ENCODE peak calls at places on chromosomes 5 and 9, in eight cellular contexts. B is erythroblast; L is heart left ventricle; T is body of pancreas; C is CD4-positive, alpha-beta T cell; R is sciatic nerve; Q is nucleus accumbens; D is GM04503. W is an unnamed sample.

GRCh38 chr9:74573792-74574191 is 76.7 kb downstream of the RORB start:
- DNase-seq in D (no peak), Q (no peak), T (no peak), R (no peak), B (no peak), L (no peak), C (no peak), W (no peak)

GRCh38 chr5:157857821-157858526 is 971 bp downstream of the CLINT1 start:
- DNase-seq in Q (no peak), L (no peak), R (no peak), C (no peak), T (no peak), B (peak), D (no peak), W (no peak)

GRCh38 chr5:137753227-137753985 is 757 bp downstream of the HNRNPA0 start:
- DNase-seq in C (peak), D (no peak), R (peak), B (peak), L (peak), T (peak), Q (peak), W (peak)

GRCh38 chr9:110283736-110284135 is 27.4 kb upstream of the TXN start:
- DNase-seq in C (no peak), D (no peak), B (no peak), T (no peak), Q (no peak), R (no peak), L (no peak), W (no peak)

GRCh38 chr5:19902316-19902934 is 85.6 kb downstream of the CDH18 start:
- DNase-seq in L (no peak), B (no peak), R (no peak), Q (no peak), D (no peak), C (no peak), T (peak), W (no peak)

GRCh38 chr9:104780796-104781395 is 17.0 kb downstream of the NIPSNAP3B start:
- DNase-seq in C (no peak), D (no peak), R (no peak), L (no peak), T (no peak), Q (no peak), B (peak), W (no peak)

GRCh38 chr5:95837492-95837891 is 15.0 kb upstream of the GLRX start:
- DNase-seq in D (no peak), C (no peak), L (no peak), B (no peak), T (no peak), Q (no peak), R (no peak), W (no peak)

GRCh38 chr5:132073231-132074013 is at the start of gene CSF2:
- DNase-seq in C (no peak), R (no peak), L (no peak), D (no peak), T (no peak), B (no peak), Q (no peak), W (no peak)

GRCh38 chr5:132547269-132547668 is 3.9 kb upstream of the IL5 start:
- DNase-seq in L (no peak), C (no peak), B (no peak), R (no peak), D (no peak), T (no peak), Q (no peak), W (no peak)

GRCh38 chr9:135328485-135329417 is 150.8 kb upstream of the PPP1R26 start:
- DNase-seq in R (no peak), L (no peak), B (no peak), T (peak), C (no peak), D (no peak), Q (no peak), W (no peak)

GRCh38 chr9:110048976-110049698 is 158.8 kb downstream of the C9orf152 start:
- DNase-seq in L (no peak), R (peak), C (no peak), Q (no peak), T (no peak), D (no peak), B (peak), W (no peak)

GRCh38 chr5:16464664-16465543 is 696 bp downstream of the ZNF622 start:
- DNase-seq in D (no peak), R (no peak), C (no peak), L (peak), B (peak), T (no peak), Q (no peak), W (no peak)

GRCh38 chr9:135239100-135239768 is 151.8 kb downstream of the OLFM1 start:
- DNase-seq in Q (no peak), T (no peak), L (no peak), C (no peak), D (no peak), B (no peak), R (no peak), W (no peak)

GRCh38 chr5:35089688-35090314 is 42.1 kb upstream of the AGXT2 start:
- DNase-seq in L (peak), D (peak), R (peak), T (peak), C (peak), Q (peak), B (peak), W (no peak)

GRCh38 chr5:76679231-76679630 is 36.7 kb upstream of the F2R start:
- DNase-seq in C (no peak), B (no peak), Q (no peak), D (no peak), T (no peak), L (peak), R (no peak), W (no peak)

GRCh38 chr5:34563951-34564705 is 92.0 kb upstream of the RAI14 start:
- DNase-seq in L (peak), D (no peak), R (no peak), C (no peak), B (no peak), T (peak), Q (no peak), W (no peak)

GRCh38 chr9:113299800-113300292 is 3.3 kb downstream of the RNF183 start:
- DNase-seq in R (no peak), D (no peak), C (no peak), B (peak), L (peak), Q (no peak), T (peak), W (no peak)

GRCh38 chr5:108727639-108728565 is 19.8 kb upstream of the FER start:
- DNase-seq in R (peak), B (peak), Q (peak), L (peak), T (peak), C (peak), D (peak), W (peak)

GRCh38 chr5:88094403-88094802 is 174.2 kb downstream of the TMEM161B start:
- DNase-seq in Q (no peak), C (no peak), L (no peak), R (no peak), T (no peak), B (no peak), D (no peak), W (no peak)

GRCh38 chr5:61949054-61949679 is 356.8 kb upstream of the KIF2A start:
- DNase-seq in B (no peak), L (no peak), R (no peak), T (no peak), Q (peak), D (no peak), C (no peak), W (no peak)

GRCh38 chr5:96638566-96638965 is 23.6 kb upstream of the CAST start:
- DNase-seq in T (no peak), R (no peak), C (no peak), B (no peak), D (no peak), L (no peak), Q (no peak), W (no peak)

GRCh38 chr9:127397722-127398647 is 1.0 kb downstream of the SLC2A8 start:
- DNase-seq in C (peak), T (peak), R (peak), Q (no peak), D (no peak), L (peak), B (peak), W (peak)

GRCh38 chr5:143932584-143932983 is 120.6 kb downstream of the HMHB1 start:
- DNase-seq in B (no peak), Q (no peak), L (no peak), C (no peak), D (no peak), R (no peak), T (no peak), W (no peak)

GRCh38 chr5:140413230-140413629 is 11.6 kb downstream of the ANKHD1 start:
- DNase-seq in B (no peak), Q (no peak), L (no peak), D (no peak), R (no peak), C (no peak), T (no peak), W (no peak)

GRCh38 chr9:18791074-18791473 is 241.9 kb downstream of the SAXO1 start:
- DNase-seq in C (no peak), L (no peak), D (no peak), Q (no peak), B (peak), T (no peak), R (no peak), W (no peak)

GRCh38 chr9:16364347-16364746 is 506.1 kb downstream of the BNC2 start:
- DNase-seq in B (no peak), Q (no peak), C (no peak), R (no peak), L (peak), D (no peak), T (no peak), W (no peak)

GRCh38 chr5:124105326-124105725 is 593.3 kb downstream of the CSNK1G3 start:
- DNase-seq in Q (no peak), L (no peak), B (no peak), D (no peak), R (no peak), C (no peak), T (no peak), W (no peak)